ENCODE peak calls at places on chromosomes 11 and 22, in four cellular contexts. C is NCI-H748 treated with DMSO at 0.1 percent for 48 hours, E is NCI-H1092, Y is neuronal stem cell. O is an unnamed sample.

GRCh38 chr11:63613517-63614135 is 607 bp downstream of the PLAAT3 start:
- DNase-seq in C (no peak), E (no peak), Y (no peak), O (peak)

GRCh38 chr11:46050065-46050464 is 71.2 kb downstream of the PHF21A start:
- DNase-seq in C (no peak), E (no peak), Y (peak), O (peak)

GRCh38 chr11:12137005-12137690 is 26.8 kb downstream of the MICAL2 start:
- DNase-seq in C (no peak), E (no peak), Y (no peak), O (peak)

GRCh38 chr22:16968218-16968595 is 39.8 kb downstream of the GAB4 start:
- DNase-seq in C (no peak), E (no peak), Y (no peak), O (no peak)

GRCh38 chr11:6638437-6638836 is 17.2 kb downstream of the DCHS1 start:
- DNase-seq in C (no peak), E (no peak), Y (no peak), O (no peak)

GRCh38 chr22:28012811-28013460 is 93.9 kb upstream of the PITPNB start:
- DNase-seq in C (no peak), E (no peak), Y (no peak), O (no peak)

GRCh38 chr11:106828576-106828975 is 189.7 kb downstream of the GUCY1A2 start:
- DNase-seq in C (no peak), E (no peak), Y (no peak), O (no peak)

GRCh38 chr22:39966522-39966921 is 6.3 kb downstream of the TMA7B start:
- DNase-seq in C (no peak), E (no peak), Y (no peak), O (no peak)

GRCh38 chr22:28023036-28023435 is 104.0 kb upstream of the PITPNB start:
- DNase-seq in C (no peak), E (no peak), Y (no peak), O (no peak)

GRCh38 chr11:117204283-117205080 is 5.3 kb downstream of the TAGLN start:
- DNase-seq in C (no peak), E (no peak), Y (no peak), O (no peak)

GRCh38 chr11:120471131-120471530 is 40.4 kb upstream of the GRIK4 start:
- DNase-seq in C (no peak), E (no peak), Y (no peak), O (peak)

GRCh38 chr11:35087648-35088047 is 51.3 kb upstream of the CD44 start:
- DNase-seq in C (no peak), E (no peak), Y (no peak), O (no peak)

GRCh38 chr11:59429924-59430516 is 3.8 kb upstream of the OR5A2 start:
- DNase-seq in C (peak), E (peak), Y (peak), O (peak)

GRCh38 chr11:16607675-16608644 is 130.5 kb upstream of the C11orf58 start:
- DNase-seq in C (peak), E (peak), Y (peak), O (peak)

GRCh38 chr11:6686006-6686405 is 2.9 kb upstream of the MRPL17 start:
- DNase-seq in C (no peak), E (no peak), Y (no peak), O (no peak)

GRCh38 chr22:37068859-37069258 is 17.3 kb downstream of the KCTD17 start:
- DNase-seq in C (no peak), E (no peak), Y (no peak), O (no peak)

GRCh38 chr11:41842673-41843072 is 383.2 kb upstream of the LRRC4C start:
- DNase-seq in C (no peak), E (no peak), Y (no peak), O (no peak)

GRCh38 chr11:2857918-2858317 is 27.7 kb downstream of the CDKN1C start:
- DNase-seq in C (no peak), E (no peak), Y (no peak), O (no peak)

GRCh38 chr11:74255741-74256369 is 55.6 kb downstream of the P4HA3 start:
- DNase-seq in C (peak), E (peak), Y (peak), O (peak)

GRCh38 chr11:80163011-80163410 is 722.2 kb upstream of the TENM4 start:
- DNase-seq in C (no peak), E (no peak), Y (no peak), O (no peak)

GRCh38 chr11:63875506-63875905 is 36.6 kb downstream of the MARK2 start:
- DNase-seq in C (no peak), E (no peak), Y (no peak), O (no peak)

GRCh38 chr11:132402056-132402684 is 1031.8 kb downstream of the NTM start:
- DNase-seq in C (peak), E (peak), Y (peak), O (no peak)

O was measured in kidney glomerular epithelial cell.